ENCODE peak calls at places on chromosomes 3 and 15, in four cellular contexts. Q, V, A and K are unnamed samples.

GRCh38 chr3:105915524-105915923 is 46.7 kb upstream of the CBLB start:
- DNase-seq in A (no peak), Q (no peak), V (no peak), K (no peak)

GRCh38 chr3:4814302-4814903 is 164.8 kb upstream of the BHLHE40 start:
- DNase-seq in A (no peak), V (peak), Q (no peak), K (no peak)

GRCh38 chr15:70133296-70133695 is 35.6 kb upstream of the TLE3 start:
- DNase-seq in A (no peak), V (no peak), Q (no peak), K (no peak)

GRCh38 chr15:32843211-32843907 is 125.6 kb downstream of the GREM1 start:
- DNase-seq in A (no peak), Q (no peak), V (no peak), K (no peak)

GRCh38 chr3:133364704-133365103 is 35.2 kb upstream of the BFSP2 start:
- DNase-seq in V (no peak), A (no peak), Q (no peak), K (no peak)

GRCh38 chr3:113268917-113269316 is 57.6 kb downstream of the BOC start:
- DNase-seq in V (no peak), Q (no peak), A (no peak), K (no peak)

GRCh38 chr3:16056210-16056607 is 118.3 kb upstream of the GALNT15 start:
- DNase-seq in A (no peak), V (no peak), Q (no peak), K (no peak)

GRCh38 chr3:62965311-62965710 is 90.1 kb upstream of the CADPS start:
- DNase-seq in V (no peak), A (no peak), Q (no peak), K (no peak)

GRCh38 chr15:55494927-55495326 is 13.1 kb downstream of the DNAAF4 start:
- DNase-seq in V (no peak), A (no peak), Q (no peak), K (no peak)

GRCh38 chr3:194296832-194297666 is 54.1 kb downstream of the CPN2 start:
- DNase-seq in A (no peak), Q (no peak), V (no peak), K (no peak)

GRCh38 chr3:51955893-51956770 is 951 bp downstream of the GPR62 start:
- DNase-seq in V (no peak), Q (peak), A (no peak), K (no peak)

GRCh38 chr3:63387568-63387967 is 109.5 kb downstream of the SYNPR start:
- DNase-seq in V (peak), A (no peak), Q (no peak), K (no peak)

GRCh38 chr3:54556630-54557029 is 371.2 kb downstream of the LRTM1 start:
- DNase-seq in V (no peak), Q (no peak), A (no peak), K (no peak)

GRCh38 chr3:126852536-126852935 is 130.4 kb upstream of the PLXNA1 start:
- DNase-seq in A (no peak), Q (no peak), V (no peak), K (peak)

GRCh38 chr3:190053919-190054672 is 66.6 kb downstream of the P3H2 start:
- DNase-seq in A (no peak), V (peak), Q (peak), K (no peak)

GRCh38 chr3:136783708-136784191 is 31.6 kb upstream of the STAG1 start:
- DNase-seq in V (no peak), Q (no peak), A (no peak), K (no peak)

GRCh38 chr15:50675524-50676144 is 11.0 kb downstream of the TRPM7 start:
- DNase-seq in Q (no peak), A (peak), V (peak), K (no peak)

GRCh38 chr3:56290376-56290775 is 177.9 kb downstream of the ERC2 start:
- DNase-seq in V (no peak), A (no peak), Q (no peak), K (no peak)

GRCh38 chr3:106399773-106400172 is 531.0 kb upstream of the CBLB start:
- DNase-seq in V (no peak), A (no peak), Q (no peak), K (no peak)

GRCh38 chr3:30193625-30194044 is 412.8 kb upstream of the TGFBR2 start:
- DNase-seq in V (no peak), Q (no peak), A (no peak), K (no peak)

GRCh38 chr3:126338796-126339241 is 18.4 kb downstream of the KLF15 start:
- DNase-seq in Q (no peak), A (no peak), V (no peak), K (peak)

GRCh38 chr3:140180603-140181002 is 245.6 kb downstream of the CLSTN2 start:
- DNase-seq in A (no peak), Q (no peak), V (no peak), K (no peak)

GRCh38 chr3:28800203-28800602 is 451.6 kb upstream of the AZI2 start:
- DNase-seq in Q (no peak), A (no peak), V (no peak), K (no peak)

GRCh38 chr3:195932418-195933043 is 24.2 kb upstream of the TNK2 start:
- DNase-seq in Q (no peak), V (no peak), A (no peak), K (peak)

GRCh38 chr3:69408989-69409388 is 23.1 kb upstream of the FRMD4B start:
- DNase-seq in V (no peak), Q (no peak), A (no peak), K (no peak)

GRCh38 chr15:29090617-29091466 is 178.8 kb downstream of the NSMCE3 start:
- DNase-seq in Q (no peak), V (no peak), A (no peak), K (no peak)

GRCh38 chr15:67101981-67102929 is 36.9 kb downstream of the SMAD3 start:
- DNase-seq in Q (no peak), A (peak), V (peak), K (no peak)

GRCh38 chr3:187021748-187022402 is 91.5 kb downstream of the ST6GAL1 start:
- DNase-seq in A (peak), V (no peak), Q (no peak), K (no peak)

GRCh38 chr3:128054363-128054762 is 2.1 kb downstream of the SEC61A1 start:
- DNase-seq in V (peak), A (no peak), Q (no peak), K (no peak)

GRCh38 chr15:80999623-81000036 is 1.1 kb upstream of the TLNRD1 start:
- DNase-seq in A (no peak), Q (no peak), V (no peak), K (no peak)

GRCh38 chr15:58453931-58454793 is 22.4 kb downstream of the LIPC start:
- DNase-seq in V (no peak), Q (no peak), A (no peak), K (no peak)

GRCh38 chr3:134563614-134564013 is 77.8 kb downstream of the CEP63 start:
- DNase-seq in A (no peak), V (no peak), Q (no peak), K (no peak)

GRCh38 chr3:45123030-45123429 is 23.1 kb downstream of the CDCP1 start:
- DNase-seq in Q (no peak), V (no peak), A (peak), K (no peak)

GRCh38 chr3:119098620-119099222 is 47.2 kb upstream of the TEX55 start:
- DNase-seq in Q (peak), A (no peak), V (peak), K (no peak)

GRCh38 chr3:69452295-69452694 is 66.4 kb upstream of the FRMD4B start:
- DNase-seq in A (no peak), Q (no peak), V (no peak), K (no peak)

GRCh38 chr3:171516765-171517164 is 56.6 kb upstream of the TNIK start:
- DNase-seq in V (no peak), Q (no peak), A (no peak), K (no peak)

GRCh38 chr15:59245583-59245982 is 38.9 kb downstream of the LDHAL6B start:
- DNase-seq in Q (no peak), V (no peak), A (no peak), K (no peak)

GRCh38 chr3:149536429-149536828 is 61.9 kb downstream of the TM4SF4 start:
- DNase-seq in A (no peak), Q (peak), V (peak), K (no peak)

GRCh38 chr15:83108266-83109219 is 1.1 kb downstream of the TM6SF1 start:
- DNase-seq in V (no peak), Q (peak), A (peak), K (no peak)

GRCh38 chr15:37616215-37616614 is 318.2 kb upstream of the TMCO5A start:
- DNase-seq in Q (no peak), A (no peak), V (no peak), K (no peak)

GRCh38 chr3:48597408-48597800 is 2.3 kb upstream of the COL7A1 start:
- DNase-seq in Q (no peak), A (no peak), V (no peak), K (no peak)
- H3K4me3 ChIP-seq in Q (no peak), A (no peak), V (no peak), K (no peak)

DNA sequence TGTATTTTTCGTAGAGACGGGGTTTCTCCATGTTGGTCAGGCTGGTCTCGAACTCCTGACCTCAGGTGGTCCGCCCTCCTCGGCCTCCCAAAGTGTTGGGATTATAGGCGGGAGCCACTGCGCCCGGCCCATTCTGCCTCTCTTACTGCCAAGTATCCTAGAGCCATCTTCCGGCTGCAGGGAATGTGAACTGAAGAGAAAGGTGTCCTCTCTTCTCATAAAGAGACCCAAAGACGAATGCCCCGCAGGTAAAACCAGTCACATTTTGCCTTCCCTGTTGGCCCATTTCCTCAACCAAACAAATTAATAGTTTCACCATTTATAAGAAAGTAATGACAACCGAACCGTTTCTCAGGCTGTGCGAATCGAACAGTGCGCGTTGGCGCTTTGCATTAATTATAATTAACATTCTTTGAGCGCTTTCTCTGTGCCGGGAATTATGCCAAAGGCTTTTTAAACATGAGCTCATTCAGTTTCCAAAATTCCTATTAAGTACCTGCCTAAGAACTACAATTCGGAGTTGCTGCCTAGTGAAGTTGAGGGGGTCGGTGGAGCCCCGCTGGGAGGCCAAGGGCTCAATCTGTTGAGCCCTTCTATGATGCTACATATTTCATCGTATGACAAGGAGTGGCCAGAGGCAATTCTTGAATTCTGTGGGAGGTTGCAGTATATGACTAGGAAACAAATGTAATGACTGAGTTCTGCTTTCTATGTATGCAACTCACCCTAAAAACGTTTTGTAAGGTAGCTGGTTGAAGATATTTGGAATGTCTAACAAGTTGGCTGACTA is 819 bp upstream of the RPL24 start:
- DNase-seq in Q (no peak), V (no peak), A (no peak), K (no peak)
- H3K4me3 ChIP-seq in Q (peak), V (peak), A (peak), K (peak)

GRCh38 chr15:85692873-85693272 is 101.9 kb downstream of the KLHL25 start:
- DNase-seq in Q (no peak), A (peak), V (no peak), K (no peak)

GRCh38 chr15:85688703-85689102 is 106.0 kb downstream of the KLHL25 start:
- DNase-seq in A (no peak), V (no peak), Q (no peak), K (no peak)

GRCh38 chr15:85689729-85690128 is 105.0 kb downstream of the KLHL25 start:
- DNase-seq in V (peak), A (peak), Q (peak), K (no peak)

GRCh38 chr15:85691350-85692240 is 103.1 kb downstream of the KLHL25 start:
- DNase-seq in A (peak), V (no peak), Q (no peak), K (no peak)

GRCh38 chr15:85690546-85691226 is 104.0 kb downstream of the KLHL25 start:
- DNase-seq in A (peak), V (no peak), Q (no peak), K (no peak)
- H3K4me3 ChIP-seq in A (peak), V (no peak), Q (peak), K (peak)

DNA sequence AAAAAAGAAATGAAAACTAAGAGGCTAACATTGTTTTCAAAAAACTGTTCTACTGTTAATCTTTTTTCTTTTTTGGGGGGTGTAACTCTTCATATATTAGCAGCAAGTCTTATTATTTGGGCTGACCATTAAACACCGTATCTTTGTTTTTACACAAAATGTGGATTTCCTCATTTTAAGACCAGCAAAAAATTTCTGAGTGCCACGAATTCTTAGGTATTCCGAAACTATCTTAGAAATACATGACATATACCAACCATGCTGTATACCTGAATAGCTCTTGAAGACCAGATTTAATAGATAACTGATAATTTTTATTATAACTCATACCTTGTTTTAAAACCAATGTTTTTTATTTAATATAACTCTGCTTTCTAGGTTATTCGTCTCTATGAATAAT is 620 bp upstream of the TTC23 start:
- DNase-seq in Q (no peak), V (no peak), A (no peak), K (no peak)
- H3K4me3 ChIP-seq in Q (peak), V (peak), A (peak), K (peak)